ENCODE peak calls at places on chromosomes 3 and 15, in seven cellular contexts. H is left ventricle myocardium inferior, P is AG10803, B is body of pancreas, S is AG04449, R is mucosa of descending colon, Y is cardiac fibroblast. D is an unnamed sample.

GRCh38 chr3:136818191-136818850 is 605 bp upstream of the SLC35G2 start:
- DNase-seq in P (peak; percentile 76), H (peak; percentile 38), Y (peak; percentile 96), R (no peak), S (no peak), B (peak; percentile 63), D (peak; percentile 85)

GRCh38 chr3:76432396-76432795 is 607.5 kb upstream of the ROBO2 start:
- DNase-seq in H (no peak), R (no peak), P (no peak), S (no peak), B (no peak), Y (no peak), D (no peak)

GRCh38 chr3:17179381-17180205 is 294.8 kb downstream of the PLCL2 start:
- DNase-seq in P (peak; percentile 12), B (peak; percentile 24), R (no peak), H (no peak), S (no peak), Y (peak; percentile 60), D (peak; percentile 39)

GRCh38 chr15:99961011-99961441 is 227.8 kb upstream of the LYSMD4 start:
- DNase-seq in R (no peak), Y (peak; percentile 34), P (no peak), B (peak; percentile 38), H (no peak), S (no peak), D (peak; percentile 49)

GRCh38 chr15:29888651-29889050 is 66.4 kb upstream of the TJP1 start:
- DNase-seq in R (no peak), Y (peak; percentile 73), S (no peak), B (no peak), P (no peak), H (no peak), D (peak; percentile 85)

GRCh38 chr3:184590795-184591194 is 29.2 kb downstream of the EPHB3 start:
- DNase-seq in B (no peak), P (no peak), S (no peak), R (no peak), H (no peak), Y (no peak), D (no peak)

GRCh38 chr3:54621181-54621580 is 306.7 kb downstream of the LRTM1 start:
- DNase-seq in Y (no peak), R (no peak), H (no peak), S (no peak), P (no peak), B (no peak), D (no peak)

GRCh38 chr3:26621891-26622633 is 510 bp upstream of the LRRC3B start:
- DNase-seq in H (no peak), S (no peak), B (no peak), Y (no peak), P (no peak), R (no peak), D (no peak)

GRCh38 chr15:55074431-55074830 is 122.3 kb downstream of the RSL24D1 start:
- DNase-seq in H (no peak), S (no peak), Y (no peak), P (no peak), B (no peak), R (no peak), D (no peak)

GRCh38 chr3:118972974-118973373 is 61.7 kb downstream of the IGSF11 start:
- DNase-seq in R (no peak), P (no peak), Y (no peak), B (no peak), H (peak; percentile 55), S (no peak), D (no peak)

GRCh38 chr3:179421500-179421899 is 29.8 kb downstream of the GNB4 start:
- DNase-seq in H (no peak), P (peak; percentile 48), B (peak; percentile 20), S (no peak), Y (peak; percentile 66), R (no peak), D (peak; percentile 45)
- TF ChIP-seq CTCF in H (peak; percentile 81), P (peak; percentile 65), B (no peak), S (peak; percentile 36), Y (peak; percentile 56), R (no peak), D (peak; percentile 51)

GRCh38 chr3:112333002-112333385 is at the start of gene CD200:
- DNase-seq in R (peak; percentile 81), H (peak; percentile 37), S (no peak), Y (peak; percentile 62), P (peak; percentile 17), B (peak; percentile 32), D (no peak)

GRCh38 chr3:112338021-112338726 is 5.2 kb downstream of the CD200 start:
- DNase-seq in R (no peak), H (no peak), S (no peak), P (no peak), Y (peak; percentile 38), B (no peak), D (no peak)

GRCh38 chr3:112333386-112334334 is 704 bp downstream of the CD200 start:
- DNase-seq in R (peak; percentile 59), Y (peak; percentile 56), H (peak; percentile 13), P (peak; percentile 0), S (no peak), B (no peak), D (peak; percentile 59)

GRCh38 chr3:112338727-112339056 is 5.7 kb downstream of the CD200 start:
- DNase-seq in B (no peak), P (no peak), H (no peak), S (no peak), Y (no peak), R (no peak), D (no peak)

DNA sequence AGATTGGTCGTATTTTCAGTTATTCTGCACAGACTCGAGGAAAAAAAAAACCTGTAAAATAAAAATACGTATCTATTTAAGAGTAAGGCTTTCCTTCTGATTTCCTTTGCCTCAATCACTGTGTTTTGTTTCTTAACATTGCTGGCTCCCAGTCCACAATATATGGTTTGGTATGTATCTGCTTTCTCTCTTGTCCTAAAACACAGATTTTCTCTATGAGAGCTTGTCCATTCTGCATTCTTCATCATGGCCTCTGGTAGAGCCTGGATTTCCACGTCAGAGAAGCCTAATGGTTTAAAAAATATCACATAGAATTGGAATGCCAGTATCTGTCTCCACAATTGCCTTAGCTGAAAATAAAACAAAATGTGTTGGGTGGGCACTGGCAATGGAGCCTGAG is 1.8 kb downstream of the CD200 start:
- DNase-seq in B (no peak), P (no peak), H (no peak), S (no peak), Y (no peak), R (no peak), D (no peak)
- H3K4me3 ChIP-seq in B (no peak overlapping the region), P (no peak overlapping the region), H (peak overlapping the region; percentile 63), S (no peak overlapping the region), Y (peak overlapping the region; percentile 79), R (no peak overlapping the region), D (no peak overlapping the region)

GRCh38 chr3:111895079-111895478 is 36.0 kb downstream of the PHLDB2 start:
- DNase-seq in P (peak; percentile 65), B (no peak), H (no peak), S (no peak), Y (peak; percentile 79), R (no peak), D (peak; percentile 66)
- TF ChIP-seq CTCF in P (peak; percentile 71), B (no peak), H (peak; percentile 39), S (peak; percentile 36), Y (peak; percentile 47), R (no peak), D (peak; percentile 52)

GRCh38 chr15:59779110-59779509 is 90.0 kb upstream of the BNIP2 start:
- DNase-seq in P (no peak), R (no peak), Y (no peak), S (no peak), H (no peak), B (no peak), D (no peak)
- H3K4me3 ChIP-seq in P (no peak overlapping the region), R (no peak overlapping the region), Y (no peak overlapping the region), S (no peak overlapping the region), H (no peak overlapping the region), B (no peak overlapping the region), D (no peak overlapping the region)

GRCh38 chr3:12955651-12956315 is 114.4 kb upstream of the RPL32 start:
- DNase-seq in Y (no peak), R (no peak), H (no peak), S (no peak), B (no peak), P (no peak), D (no peak)

GRCh38 chr3:12954891-12955650 is 113.7 kb upstream of the RPL32 start:
- DNase-seq in P (peak; percentile 62), S (no peak), H (peak; percentile 86), Y (peak; percentile 22), B (peak; percentile 72), R (peak; percentile 87), D (peak; percentile 20)

GRCh38 chr3:12953201-12953712 is 111.9 kb upstream of the RPL32 start:
- DNase-seq in B (no peak), H (no peak), S (no peak), P (no peak), R (no peak), Y (no peak), D (no peak)

GRCh38 chr3:12952322-12953200 is 111.2 kb upstream of the RPL32 start:
- DNase-seq in S (no peak), Y (no peak), R (no peak), B (no peak), P (no peak), H (no peak), D (no peak)

DNA sequence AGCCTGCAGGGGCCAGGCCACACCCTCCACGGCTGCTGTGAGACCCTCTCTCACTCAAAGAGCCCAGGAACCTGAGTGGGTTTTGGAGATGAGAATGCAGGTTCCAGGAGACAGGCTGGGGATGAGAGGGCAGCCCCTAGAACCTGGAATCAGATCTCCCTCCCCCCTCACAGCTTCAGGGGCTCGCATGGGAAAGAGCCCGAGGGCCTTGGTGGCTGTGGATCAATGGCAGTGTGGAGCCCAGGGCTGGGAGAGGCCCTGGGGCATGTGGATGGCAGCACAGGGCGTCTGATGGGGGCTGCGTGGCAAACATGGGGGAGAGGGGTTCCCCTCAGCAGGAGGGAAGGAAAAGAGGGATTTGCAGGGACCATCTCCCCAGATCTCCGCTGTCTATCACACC is 112.8 kb upstream of the RPL32 start:
- DNase-seq in S (no peak), P (no peak), R (no peak), H (no peak), Y (no peak), B (no peak), D (no peak)
- TF ChIP-seq CTCF in S (no peak), P (no peak), R (no peak), H (no peak), Y (no peak), B (no peak), D (no peak)